ENCODE peak calls at places on chromosomes 13 and 19, in five cellular contexts. J, A, K, X and I are unnamed samples.

GRCh38 chr13:97141564-97142005 is 80.5 kb upstream of the MBNL2 start:
- DNase-seq in J (peak), A (no peak), K (no peak), X (no peak), I (no peak)

GRCh38 chr19:50239916-50240585 is 36.6 kb downstream of the MYH14 start:
- DNase-seq in J (no peak), A (no peak), K (no peak), X (no peak), I (no peak)

GRCh38 chr13:19781526-19781925 is 1.2 kb downstream of the PSPC1 start:
- DNase-seq in J (peak), A (no peak), K (no peak), X (no peak), I (no peak)

GRCh38 chr13:31278874-31279273 is 79.1 kb downstream of the B3GLCT start:
- DNase-seq in J (no peak), A (no peak), K (no peak), X (no peak), I (no peak)

GRCh38 chr19:38515906-38516305 is 82.4 kb downstream of the RYR1 start:
- DNase-seq in J (no peak), A (no peak), K (no peak), X (no peak), I (no peak)

GRCh38 chr13:29458419-29458818 is 137.1 kb downstream of the SLC7A1 start:
- DNase-seq in J (no peak), A (no peak), K (no peak), X (no peak), I (no peak)

GRCh38 chr13:51534075-51534817 is 50.0 kb upstream of the WDFY2 start:
- DNase-seq in J (peak), A (no peak), K (no peak), X (peak), I (peak)

GRCh38 chr19:21117041-21117907 is 24.6 kb upstream of the ZNF431 start:
- DNase-seq in J (no peak), A (no peak), K (no peak), X (no peak), I (no peak)

GRCh38 chr19:12090807-12091206 is 26.3 kb downstream of the ZNF844 start:
- DNase-seq in J (peak), A (peak), K (peak), X (peak), I (peak)

GRCh38 chr19:18667531-18668251 is 15.8 kb upstream of the CRTC1 start:
- DNase-seq in J (no peak), A (no peak), K (no peak), X (no peak), I (no peak)

GRCh38 chr19:11204943-11205349 is 7.6 kb upstream of the KANK2 start:
- DNase-seq in J (no peak), A (no peak), K (no peak), X (no peak), I (no peak)

GRCh38 chr19:1245884-1246816 is 2.2 kb upstream of the MIDN start:
- DNase-seq in J (no peak), A (no peak), K (peak), X (no peak), I (no peak)

GRCh38 chr13:48644951-48645350 is 8.8 kb upstream of the CYSLTR2 start:
- DNase-seq in J (no peak), A (no peak), K (no peak), X (no peak), I (no peak)

GRCh38 chr13:75219479-75220237 is 262.3 kb downstream of the TBC1D4 start:
- DNase-seq in J (peak), A (peak), K (peak), X (peak), I (peak)

GRCh38 chr13:75715598-75716523 is 79.7 kb downstream of the LMO7 start:
- DNase-seq in J (peak), A (no peak), K (no peak), X (no peak), I (no peak)

GRCh38 chr19:6023936-6024335 is 46.0 kb upstream of the RANBP3 start:
- DNase-seq in J (no peak), A (no peak), K (no peak), X (no peak), I (no peak)

GRCh38 chr19:48480476-48481190 is 11.5 kb downstream of the CYTH2 start:
- DNase-seq in J (peak), A (no peak), K (peak), X (peak), I (no peak)

GRCh38 chr19:18669524-18669817 is 14.0 kb upstream of the CRTC1 start:
- DNase-seq in J (no peak), A (no peak), K (no peak), X (no peak), I (no peak)